ENCODE peak calls at places on chromosome 7, in seven cellular contexts. One of them, this sample, is unnamed.

GRCh38 chr7:76336094-76336493 is 22.7 kb downstream of the YWHAG start:
- DNase-seq in naive thymus-derived CD4-positive, alpha-beta T cell: no peak
- DNase-seq in Peyer's patch: no peak
- DNase-seq in pancreas: no peak
- DNase-seq in heart left ventricle: no peak
- DNase-seq in right lobe of liver: no peak
- DNase-seq in heart right ventricle: no peak
- DNase-seq in this sample: no peak

GRCh38 chr7:137717811-137718271 is 128.9 kb downstream of the DGKI start:
- DNase-seq in naive thymus-derived CD4-positive, alpha-beta T cell: no peak
- DNase-seq in Peyer's patch: no peak
- DNase-seq in pancreas: no peak
- DNase-seq in heart left ventricle: peak; percentile 10
- DNase-seq in right lobe of liver: no peak
- DNase-seq in heart right ventricle: peak; percentile 8
- DNase-seq in this sample: no peak

GRCh38 chr7:139647812-139648616 is 124.5 kb downstream of the CLEC2L start:
- DNase-seq in naive thymus-derived CD4-positive, alpha-beta T cell: no peak
- DNase-seq in Peyer's patch: no peak
- DNase-seq in pancreas: no peak
- DNase-seq in heart left ventricle: no peak
- DNase-seq in right lobe of liver: no peak
- DNase-seq in heart right ventricle: no peak
- DNase-seq in this sample: no peak

GRCh38 chr7:12716134-12716667 is 28.8 kb downstream of the ARL4A start:
- DNase-seq in naive thymus-derived CD4-positive, alpha-beta T cell: no peak
- DNase-seq in Peyer's patch: no peak
- DNase-seq in pancreas: no peak
- DNase-seq in heart left ventricle: no peak
- DNase-seq in right lobe of liver: no peak
- DNase-seq in heart right ventricle: no peak
- DNase-seq in this sample: no peak

GRCh38 chr7:155467846-155468821 is 10.2 kb downstream of the EN2 start:
- DNase-seq in naive thymus-derived CD4-positive, alpha-beta T cell: no peak
- DNase-seq in Peyer's patch: no peak
- DNase-seq in pancreas: no peak
- DNase-seq in heart left ventricle: no peak
- DNase-seq in right lobe of liver: no peak
- DNase-seq in heart right ventricle: no peak
- DNase-seq in this sample: no peak

GRCh38 chr7:46515844-46516590 is 594.9 kb upstream of the IGFBP3 start:
- DNase-seq in naive thymus-derived CD4-positive, alpha-beta T cell: no peak
- DNase-seq in Peyer's patch: no peak
- DNase-seq in pancreas: no peak
- DNase-seq in heart left ventricle: no peak
- DNase-seq in right lobe of liver: no peak
- DNase-seq in heart right ventricle: no peak
- DNase-seq in this sample: no peak

GRCh38 chr7:121049897-121050296 is 61.4 kb downstream of the CPED1 start:
- DNase-seq in naive thymus-derived CD4-positive, alpha-beta T cell: no peak
- DNase-seq in Peyer's patch: no peak
- DNase-seq in pancreas: no peak
- DNase-seq in heart left ventricle: no peak
- DNase-seq in right lobe of liver: no peak
- DNase-seq in heart right ventricle: no peak
- DNase-seq in this sample: no peak

GRCh38 chr7:137934941-137935848 is 66.7 kb downstream of the CREB3L2 start:
- DNase-seq in naive thymus-derived CD4-positive, alpha-beta T cell: peak; percentile 41
- DNase-seq in Peyer's patch: no peak
- DNase-seq in pancreas: no peak
- DNase-seq in heart left ventricle: no peak
- DNase-seq in right lobe of liver: no peak
- DNase-seq in heart right ventricle: no peak
- DNase-seq in this sample: no peak

GRCh38 chr7:140923358-140924006 is 1.2 kb downstream of the BRAF start:
- DNase-seq in naive thymus-derived CD4-positive, alpha-beta T cell: no peak
- DNase-seq in Peyer's patch: no peak
- DNase-seq in pancreas: no peak
- DNase-seq in heart left ventricle: peak; percentile 25
- DNase-seq in right lobe of liver: no peak
- DNase-seq in heart right ventricle: peak; percentile 41
- DNase-seq in this sample: no peak

GRCh38 chr7:82542665-82543064 is 99.1 kb upstream of the CACNA2D1 start:
- DNase-seq in naive thymus-derived CD4-positive, alpha-beta T cell: no peak
- DNase-seq in Peyer's patch: no peak
- DNase-seq in pancreas: no peak
- DNase-seq in heart left ventricle: no peak
- DNase-seq in right lobe of liver: no peak
- DNase-seq in heart right ventricle: no peak
- DNase-seq in this sample: no peak

GRCh38 chr7:153413540-153414287 is 638.5 kb upstream of the DPP6 start:
- DNase-seq in naive thymus-derived CD4-positive, alpha-beta T cell: no peak
- DNase-seq in Peyer's patch: no peak
- DNase-seq in pancreas: no peak
- DNase-seq in heart left ventricle: no peak
- DNase-seq in right lobe of liver: no peak
- DNase-seq in heart right ventricle: no peak
- DNase-seq in this sample: no peak

GRCh38 chr7:23490357-23491131 is 20.3 kb upstream of the IGF2BP3 start:
- DNase-seq in naive thymus-derived CD4-positive, alpha-beta T cell: peak; percentile 69
- DNase-seq in Peyer's patch: peak; percentile 69
- DNase-seq in pancreas: peak; percentile 45
- DNase-seq in heart left ventricle: peak; percentile 47
- DNase-seq in right lobe of liver: peak; percentile 62
- DNase-seq in heart right ventricle: peak; percentile 42
- DNase-seq in this sample: peak; percentile 32

GRCh38 chr7:148856035-148856881 is 27.8 kb downstream of the EZH2 start:
- DNase-seq in naive thymus-derived CD4-positive, alpha-beta T cell: peak; percentile 66
- DNase-seq in Peyer's patch: peak; percentile 82
- DNase-seq in pancreas: peak; percentile 15
- DNase-seq in heart left ventricle: no peak
- DNase-seq in right lobe of liver: no peak
- DNase-seq in heart right ventricle: peak; percentile 29
- DNase-seq in this sample: no peak

GRCh38 chr7:131681961-131682360 is 125.5 kb upstream of the PODXL start:
- DNase-seq in naive thymus-derived CD4-positive, alpha-beta T cell: no peak
- DNase-seq in Peyer's patch: no peak
- DNase-seq in pancreas: no peak
- DNase-seq in heart left ventricle: no peak
- DNase-seq in right lobe of liver: no peak
- DNase-seq in heart right ventricle: no peak
- DNase-seq in this sample: no peak

GRCh38 chr7:112501958-112502503 is 21.2 kb downstream of the LSMEM1 start:
- DNase-seq in naive thymus-derived CD4-positive, alpha-beta T cell: no peak
- DNase-seq in Peyer's patch: no peak
- DNase-seq in pancreas: no peak
- DNase-seq in heart left ventricle: no peak
- DNase-seq in right lobe of liver: no peak
- DNase-seq in heart right ventricle: no peak
- DNase-seq in this sample: no peak

GRCh38 chr7:140006600-140006999 is 56.2 kb downstream of the PARP12 start:
- DNase-seq in naive thymus-derived CD4-positive, alpha-beta T cell: no peak
- DNase-seq in Peyer's patch: peak; percentile 14
- DNase-seq in pancreas: no peak
- DNase-seq in heart left ventricle: no peak
- DNase-seq in right lobe of liver: no peak
- DNase-seq in heart right ventricle: no peak
- DNase-seq in this sample: no peak

GRCh38 chr7:44265733-44266132 is 59.7 kb downstream of the CAMK2B start:
- DNase-seq in naive thymus-derived CD4-positive, alpha-beta T cell: no peak
- DNase-seq in Peyer's patch: no peak
- DNase-seq in pancreas: no peak
- DNase-seq in heart left ventricle: no peak
- DNase-seq in right lobe of liver: no peak
- DNase-seq in heart right ventricle: no peak
- DNase-seq in this sample: no peak

GRCh38 chr7:73427902-73428696 is 5.5 kb upstream of the FZD9 start:
- DNase-seq in naive thymus-derived CD4-positive, alpha-beta T cell: no peak
- DNase-seq in Peyer's patch: no peak
- DNase-seq in pancreas: no peak
- DNase-seq in heart left ventricle: no peak
- DNase-seq in right lobe of liver: no peak
- DNase-seq in heart right ventricle: no peak
- DNase-seq in this sample: no peak

GRCh38 chr7:78149787-78150186 is 351.2 kb downstream of the PHTF2 start:
- DNase-seq in naive thymus-derived CD4-positive, alpha-beta T cell: no peak
- DNase-seq in Peyer's patch: no peak
- DNase-seq in pancreas: no peak
- DNase-seq in heart left ventricle: no peak
- DNase-seq in right lobe of liver: no peak
- DNase-seq in heart right ventricle: no peak
- DNase-seq in this sample: no peak

GRCh38 chr7:107606303-107606702 is 26.3 kb downstream of the BCAP29 start:
- DNase-seq in naive thymus-derived CD4-positive, alpha-beta T cell: no peak
- DNase-seq in Peyer's patch: no peak
- DNase-seq in pancreas: no peak
- DNase-seq in heart left ventricle: no peak
- DNase-seq in right lobe of liver: no peak
- DNase-seq in heart right ventricle: no peak
- DNase-seq in this sample: no peak

GRCh38 chr7:23394828-23395227 is 75.5 kb downstream of the IGF2BP3 start:
- DNase-seq in naive thymus-derived CD4-positive, alpha-beta T cell: no peak
- DNase-seq in Peyer's patch: no peak
- DNase-seq in pancreas: no peak
- DNase-seq in heart left ventricle: no peak
- DNase-seq in right lobe of liver: no peak
- DNase-seq in heart right ventricle: no peak
- DNase-seq in this sample: no peak

GRCh38 chr7:90408142-90408541 is 4.9 kb downstream of the CLDN12 start:
- DNase-seq in naive thymus-derived CD4-positive, alpha-beta T cell: no peak
- DNase-seq in Peyer's patch: no peak
- DNase-seq in pancreas: no peak
- DNase-seq in heart left ventricle: no peak
- DNase-seq in right lobe of liver: no peak
- DNase-seq in heart right ventricle: no peak
- DNase-seq in this sample: no peak
- H3K9me3 ChIP-seq in naive thymus-derived CD4-positive, alpha-beta T cell: no peaks in the 10 kb centered on the region
- H3K9me3 ChIP-seq in Peyer's patch: no peaks in the 10 kb centered on the region
- H3K9me3 ChIP-seq in pancreas: no peaks in the 10 kb centered on the region
- H3K9me3 ChIP-seq in heart left ventricle: no peaks in the 10 kb centered on the region
- H3K9me3 ChIP-seq in right lobe of liver: no peaks in the 10 kb centered on the region
- H3K9me3 ChIP-seq in heart right ventricle: no peaks in the 10 kb centered on the region
- H3K9me3 ChIP-seq in this sample: no peaks in the 10 kb centered on the region

DNA sequence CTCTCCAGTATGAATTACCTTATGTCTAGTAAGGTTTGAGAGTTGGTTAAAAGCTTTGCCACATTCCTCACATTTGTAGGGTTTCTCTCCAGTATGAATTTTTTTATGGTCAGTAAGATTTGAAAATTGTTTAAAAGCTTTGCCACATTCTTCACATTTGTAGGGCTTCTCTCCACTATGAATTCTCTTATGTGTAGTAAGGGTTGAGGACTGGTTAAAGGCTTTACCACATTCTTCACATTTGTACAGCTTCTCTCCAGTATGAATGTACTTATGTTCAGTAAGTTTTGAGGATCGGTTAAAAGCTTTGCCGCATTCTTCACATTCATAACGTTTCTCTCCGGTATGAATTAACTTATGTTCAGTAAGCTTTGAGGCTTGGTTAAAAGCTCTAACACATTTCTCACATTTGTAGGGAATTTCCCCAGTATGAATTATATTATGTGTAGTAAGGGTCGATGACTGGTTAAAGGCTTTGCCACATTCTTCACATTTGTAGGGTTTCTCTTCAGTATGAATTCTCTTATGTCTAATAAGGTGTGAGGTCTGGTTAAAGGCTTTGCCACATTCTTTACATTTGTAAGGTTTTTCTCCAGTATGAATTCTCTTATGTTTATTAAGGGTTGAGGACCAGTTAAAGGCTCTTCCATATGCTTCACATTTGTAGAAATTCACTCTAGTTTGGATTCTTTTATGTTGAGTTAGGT is 12.2 kb downstream of the ZNF117 start:
- DNase-seq in naive thymus-derived CD4-positive, alpha-beta T cell: no peak
- DNase-seq in Peyer's patch: no peak
- DNase-seq in pancreas: no peak
- DNase-seq in heart left ventricle: no peak
- DNase-seq in right lobe of liver: no peak
- DNase-seq in heart right ventricle: no peak
- DNase-seq in this sample: no peak
- H3K9me3 ChIP-seq in naive thymus-derived CD4-positive, alpha-beta T cell: peaks cover 60% of the 10 kb centered on the region
- H3K9me3 ChIP-seq in Peyer's patch: peaks cover 3% of the 10 kb centered on the region
- H3K9me3 ChIP-seq in pancreas: peaks cover 4% of the 10 kb centered on the region
- H3K9me3 ChIP-seq in heart left ventricle: peaks cover 100% of the 10 kb centered on the region
- H3K9me3 ChIP-seq in right lobe of liver: peaks cover 10% of the 10 kb centered on the region
- H3K9me3 ChIP-seq in heart right ventricle: peaks cover 100% of the 10 kb centered on the region
- H3K9me3 ChIP-seq in this sample: peaks cover 23% of the 10 kb centered on the region

GRCh38 chr7:130566168-130566897 is 74.4 kb downstream of the MEST start:
- DNase-seq in naive thymus-derived CD4-positive, alpha-beta T cell: no peak
- DNase-seq in Peyer's patch: no peak
- DNase-seq in pancreas: no peak
- DNase-seq in heart left ventricle: peak; percentile 91
- DNase-seq in right lobe of liver: no peak
- DNase-seq in heart right ventricle: peak; percentile 92
- DNase-seq in this sample: no peak
- H3K9me3 ChIP-seq in naive thymus-derived CD4-positive, alpha-beta T cell: peaks cover 15% of the 10 kb centered on the region
- H3K9me3 ChIP-seq in Peyer's patch: no peaks in the 10 kb centered on the region
- H3K9me3 ChIP-seq in pancreas: no peaks in the 10 kb centered on the region
- H3K9me3 ChIP-seq in heart left ventricle: peaks cover 10% of the 10 kb centered on the region
- H3K9me3 ChIP-seq in right lobe of liver: no peaks in the 10 kb centered on the region
- H3K9me3 ChIP-seq in heart right ventricle: peaks cover 22% of the 10 kb centered on the region
- H3K9me3 ChIP-seq in this sample: no peaks in the 10 kb centered on the region

GRCh38 chr7:63031838-63032436 is 966.7 kb upstream of the ZNF722 start:
- DNase-seq in naive thymus-derived CD4-positive, alpha-beta T cell: no peak
- DNase-seq in Peyer's patch: peak; percentile 21
- DNase-seq in pancreas: no peak
- DNase-seq in heart left ventricle: no peak
- DNase-seq in right lobe of liver: no peak
- DNase-seq in heart right ventricle: no peak
- DNase-seq in this sample: no peak

GRCh38 chr7:63028376-63029206 is 970.1 kb upstream of the ZNF722 start:
- DNase-seq in naive thymus-derived CD4-positive, alpha-beta T cell: no peak
- DNase-seq in Peyer's patch: no peak
- DNase-seq in pancreas: no peak
- DNase-seq in heart left ventricle: no peak
- DNase-seq in right lobe of liver: no peak
- DNase-seq in heart right ventricle: no peak
- DNase-seq in this sample: no peak

GRCh38 chr7:63027075-63027474 is 971.6 kb upstream of the ZNF722 start:
- DNase-seq in naive thymus-derived CD4-positive, alpha-beta T cell: no peak
- DNase-seq in Peyer's patch: no peak
- DNase-seq in pancreas: no peak
- DNase-seq in heart left ventricle: no peak
- DNase-seq in right lobe of liver: no peak
- DNase-seq in heart right ventricle: no peak
- DNase-seq in this sample: no peak

GRCh38 chr7:63029207-63029522 is 969.5 kb upstream of the ZNF722 start:
- DNase-seq in naive thymus-derived CD4-positive, alpha-beta T cell: no peak
- DNase-seq in Peyer's patch: no peak
- DNase-seq in pancreas: no peak
- DNase-seq in heart left ventricle: no peak
- DNase-seq in right lobe of liver: no peak
- DNase-seq in heart right ventricle: no peak
- DNase-seq in this sample: no peak

DNA sequence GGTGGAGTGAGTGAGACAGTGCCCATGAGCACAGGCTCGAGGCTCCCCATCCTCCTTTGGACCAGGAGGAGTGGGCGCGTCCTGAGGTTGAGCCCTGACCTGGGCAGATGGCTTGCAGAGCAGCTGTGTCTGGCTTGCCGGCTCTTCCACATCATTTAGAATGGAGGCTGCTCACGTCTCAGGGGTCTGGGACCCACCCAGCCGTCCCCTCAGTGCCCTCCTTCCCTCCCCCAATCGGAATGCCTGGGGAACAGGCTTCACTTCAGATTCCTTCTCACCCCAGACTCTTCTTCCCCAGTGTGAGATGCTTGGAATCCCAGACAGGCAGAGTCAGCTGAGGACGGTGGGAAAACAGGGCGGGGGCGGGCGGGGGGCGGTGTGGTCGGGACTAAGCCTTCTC is 968.6 kb upstream of the ZNF722 start:
- DNase-seq in naive thymus-derived CD4-positive, alpha-beta T cell: no peak
- DNase-seq in Peyer's patch: no peak
- DNase-seq in pancreas: no peak
- DNase-seq in heart left ventricle: no peak
- DNase-seq in right lobe of liver: no peak
- DNase-seq in heart right ventricle: no peak
- DNase-seq in this sample: no peak
- H3K9me3 ChIP-seq in naive thymus-derived CD4-positive, alpha-beta T cell: peaks cover 19% of the 10 kb centered on the region
- H3K9me3 ChIP-seq in Peyer's patch: peaks cover 5% of the 10 kb centered on the region
- H3K9me3 ChIP-seq in pancreas: no peaks in the 10 kb centered on the region
- H3K9me3 ChIP-seq in heart left ventricle: peaks cover 14% of the 10 kb centered on the region
- H3K9me3 ChIP-seq in right lobe of liver: no peaks in the 10 kb centered on the region
- H3K9me3 ChIP-seq in heart right ventricle: peaks cover 89% of the 10 kb centered on the region
- H3K9me3 ChIP-seq in this sample: peaks cover 3% of the 10 kb centered on the region